ENCODE peak calls at places on chromosomes 2 and 18, in nine cellular contexts. One of them, this sample, is unnamed.

GRCh38 chr2:10382313-10383061 is 65.6 kb downstream of the ODC1 start:
- DNase-seq in GM19239: peak
- DNase-seq in astrocyte of the spinal cord: no peak
- DNase-seq in hippocampal formation: no peak
- DNase-seq in stimulated activated CD8-positive, alpha-beta memory T cell treated with anti-CD3 and anti-CD28 coated beads, Interleukin-4, amount 100 ng/mL, for 48 hours: peak
- DNase-seq in NCI-H524: no peak
- DNase-seq in GM23248: no peak
- DNase-seq in left ventricle myocardium superior: peak
- DNase-seq in RPMI7951: no peak
- DNase-seq in this sample: no peak

GRCh38 chr18:55753643-55754255 is 165.8 kb upstream of the TCF4 start:
- DNase-seq in GM19239: no peak
- DNase-seq in astrocyte of the spinal cord: peak
- DNase-seq in hippocampal formation: no peak
- DNase-seq in stimulated activated CD8-positive, alpha-beta memory T cell treated with anti-CD3 and anti-CD28 coated beads, Interleukin-4, amount 100 ng/mL, for 48 hours: no peak
- DNase-seq in NCI-H524: no peak
- DNase-seq in GM23248: peak
- DNase-seq in left ventricle myocardium superior: no peak
- DNase-seq in RPMI7951: peak
- DNase-seq in this sample: peak

GRCh38 chr2:28613616-28614501 is 118.0 kb downstream of the PLB1 start:
- DNase-seq in GM19239: no peak
- DNase-seq in astrocyte of the spinal cord: peak
- DNase-seq in hippocampal formation: no peak
- DNase-seq in stimulated activated CD8-positive, alpha-beta memory T cell treated with anti-CD3 and anti-CD28 coated beads, Interleukin-4, amount 100 ng/mL, for 48 hours: peak
- DNase-seq in NCI-H524: peak
- DNase-seq in GM23248: no peak
- DNase-seq in left ventricle myocardium superior: no peak
- DNase-seq in RPMI7951: peak
- DNase-seq in this sample: peak

GRCh38 chr2:69305712-69306611 is 81.1 kb downstream of the GFPT1 start:
- DNase-seq in GM19239: no peak
- DNase-seq in astrocyte of the spinal cord: peak
- DNase-seq in hippocampal formation: no peak
- DNase-seq in stimulated activated CD8-positive, alpha-beta memory T cell treated with anti-CD3 and anti-CD28 coated beads, Interleukin-4, amount 100 ng/mL, for 48 hours: no peak
- DNase-seq in NCI-H524: peak
- DNase-seq in GM23248: peak
- DNase-seq in left ventricle myocardium superior: peak
- DNase-seq in RPMI7951: peak
- DNase-seq in this sample: peak

GRCh38 chr2:1717129-1717528 is 27.2 kb downstream of the PXDN start:
- DNase-seq in GM19239: no peak
- DNase-seq in astrocyte of the spinal cord: peak
- DNase-seq in hippocampal formation: peak
- DNase-seq in stimulated activated CD8-positive, alpha-beta memory T cell treated with anti-CD3 and anti-CD28 coated beads, Interleukin-4, amount 100 ng/mL, for 48 hours: no peak
- DNase-seq in NCI-H524: no peak
- DNase-seq in GM23248: peak
- DNase-seq in left ventricle myocardium superior: no peak
- DNase-seq in RPMI7951: peak
- DNase-seq in this sample: peak

GRCh38 chr18:70422061-70422965 is 133.5 kb downstream of the SOCS6 start:
- DNase-seq in GM19239: no peak
- DNase-seq in astrocyte of the spinal cord: peak
- DNase-seq in hippocampal formation: no peak
- DNase-seq in stimulated activated CD8-positive, alpha-beta memory T cell treated with anti-CD3 and anti-CD28 coated beads, Interleukin-4, amount 100 ng/mL, for 48 hours: no peak
- DNase-seq in NCI-H524: peak
- DNase-seq in GM23248: peak
- DNase-seq in left ventricle myocardium superior: peak
- DNase-seq in RPMI7951: peak
- DNase-seq in this sample: peak

GRCh38 chr2:61585383-61585782 is 47.2 kb upstream of the XPO1 start:
- DNase-seq in GM19239: no peak
- DNase-seq in astrocyte of the spinal cord: no peak
- DNase-seq in hippocampal formation: no peak
- DNase-seq in stimulated activated CD8-positive, alpha-beta memory T cell treated with anti-CD3 and anti-CD28 coated beads, Interleukin-4, amount 100 ng/mL, for 48 hours: no peak
- DNase-seq in NCI-H524: no peak
- DNase-seq in GM23248: no peak
- DNase-seq in left ventricle myocardium superior: no peak
- DNase-seq in RPMI7951: no peak
- DNase-seq in this sample: no peak

GRCh38 chr2:240463866-240464481 is 28.5 kb downstream of the GPC1 start:
- DNase-seq in GM19239: no peak
- DNase-seq in astrocyte of the spinal cord: no peak
- DNase-seq in hippocampal formation: no peak
- DNase-seq in stimulated activated CD8-positive, alpha-beta memory T cell treated with anti-CD3 and anti-CD28 coated beads, Interleukin-4, amount 100 ng/mL, for 48 hours: peak
- DNase-seq in NCI-H524: no peak
- DNase-seq in GM23248: no peak
- DNase-seq in left ventricle myocardium superior: peak
- DNase-seq in RPMI7951: no peak
- DNase-seq in this sample: no peak

GRCh38 chr2:169082995-169083394 is 13.6 kb downstream of the DHRS9 start:
- DNase-seq in GM19239: no peak
- DNase-seq in astrocyte of the spinal cord: no peak
- DNase-seq in hippocampal formation: no peak
- DNase-seq in stimulated activated CD8-positive, alpha-beta memory T cell treated with anti-CD3 and anti-CD28 coated beads, Interleukin-4, amount 100 ng/mL, for 48 hours: no peak
- DNase-seq in NCI-H524: no peak
- DNase-seq in GM23248: no peak
- DNase-seq in left ventricle myocardium superior: no peak
- DNase-seq in RPMI7951: no peak
- DNase-seq in this sample: no peak

GRCh38 chr18:25650201-25650941 is 298.4 kb upstream of the ZNF521 start:
- DNase-seq in GM19239: no peak
- DNase-seq in astrocyte of the spinal cord: peak
- DNase-seq in hippocampal formation: no peak
- DNase-seq in stimulated activated CD8-positive, alpha-beta memory T cell treated with anti-CD3 and anti-CD28 coated beads, Interleukin-4, amount 100 ng/mL, for 48 hours: no peak
- DNase-seq in NCI-H524: peak
- DNase-seq in GM23248: peak
- DNase-seq in left ventricle myocardium superior: no peak
- DNase-seq in RPMI7951: peak
- DNase-seq in this sample: peak

This sample was measured in ELR.